ENCODE peak calls at places on chromosome 13, in four cellular contexts. One of them, this sample, is unnamed.

GRCh38 chr13:49580980-49581680 is 4.2 kb downstream of the RCBTB1 start:
- DNase-seq in HepG2: no peak
- DNase-seq in SK-N-SH: no peak
- DNase-seq in K562: no peak
- DNase-seq in this sample: no peak

GRCh38 chr13:77026255-77026782 is 640 bp downstream of the FBXL3 start:
- DNase-seq in HepG2: peak
- DNase-seq in SK-N-SH: peak
- DNase-seq in K562: peak
- DNase-seq in this sample: peak

GRCh38 chr13:86907116-86907515 is 764.1 kb upstream of the SLITRK5 start:
- DNase-seq in SK-N-SH: no peak
- DNase-seq in HepG2: no peak
- DNase-seq in K562: no peak
- DNase-seq in this sample: no peak

GRCh38 chr13:75368167-75368566 is 113.8 kb downstream of the TBC1D4 start:
- DNase-seq in K562: no peak
- DNase-seq in SK-N-SH: no peak
- DNase-seq in HepG2: no peak
- DNase-seq in this sample: peak

GRCh38 chr13:73913043-73913740 is 221.0 kb downstream of the KLF12 start:
- DNase-seq in HepG2: no peak
- DNase-seq in SK-N-SH: no peak
- DNase-seq in K562: no peak
- DNase-seq in this sample: no peak

GRCh38 chr13:28408235-28408848 is 86.6 kb downstream of the FLT1 start:
- DNase-seq in SK-N-SH: no peak
- DNase-seq in HepG2: no peak
- DNase-seq in K562: peak
- DNase-seq in this sample: no peak

GRCh38 chr13:51231456-51231855 is 9.3 kb downstream of the FAM124A start:
- DNase-seq in SK-N-SH: no peak
- DNase-seq in HepG2: no peak
- DNase-seq in K562: no peak
- DNase-seq in this sample: no peak

GRCh38 chr13:57716295-57716694 is 84.8 kb downstream of the PCDH17 start:
- DNase-seq in HepG2: peak
- DNase-seq in SK-N-SH: no peak
- DNase-seq in K562: no peak
- DNase-seq in this sample: no peak

GRCh38 chr13:59346861-59347470 is 816.8 kb downstream of the DIAPH3 start:
- DNase-seq in SK-N-SH: no peak
- DNase-seq in K562: no peak
- DNase-seq in HepG2: no peak
- DNase-seq in this sample: no peak

GRCh38 chr13:78121459-78122348 is 203.1 kb upstream of the EDNRB start:
- DNase-seq in HepG2: peak
- DNase-seq in SK-N-SH: peak
- DNase-seq in K562: peak
- DNase-seq in this sample: peak

GRCh38 chr13:27118428-27119054 is 53.1 kb downstream of the USP12 start:
- DNase-seq in K562: no peak
- DNase-seq in HepG2: no peak
- DNase-seq in SK-N-SH: no peak
- DNase-seq in this sample: no peak

GRCh38 chr13:72542241-72542640 is 185.2 kb downstream of the MZT1 start:
- DNase-seq in K562: no peak
- DNase-seq in HepG2: no peak
- DNase-seq in SK-N-SH: no peak
- DNase-seq in this sample: no peak

GRCh38 chr13:63948045-63948444 is 2532.4 kb upstream of the PCDH20 start:
- DNase-seq in K562: no peak
- DNase-seq in HepG2: peak
- DNase-seq in SK-N-SH: no peak
- DNase-seq in this sample: no peak

GRCh38 chr13:99955747-99956472 is 15.7 kb downstream of the ZIC5 start:
- DNase-seq in SK-N-SH: no peak
- DNase-seq in K562: no peak
- DNase-seq in HepG2: no peak
- DNase-seq in this sample: no peak

GRCh38 chr13:114019367-114019766 is 45.5 kb upstream of the C13orf46 start:
- DNase-seq in K562: peak
- DNase-seq in SK-N-SH: peak
- DNase-seq in HepG2: no peak
- DNase-seq in this sample: peak

GRCh38 chr13:109332501-109333499 is 453.6 kb downstream of the IRS2 start:
- DNase-seq in K562: no peak
- DNase-seq in HepG2: no peak
- DNase-seq in SK-N-SH: no peak
- DNase-seq in this sample: no peak

GRCh38 chr13:84405286-84405685 is 523.0 kb upstream of the SLITRK1 start:
- DNase-seq in HepG2: no peak
- DNase-seq in SK-N-SH: no peak
- DNase-seq in K562: no peak
- DNase-seq in this sample: no peak

GRCh38 chr13:41457589-41458186 is 338 bp downstream of the RGCC start:
- DNase-seq in K562: peak
- DNase-seq in HepG2: no peak
- DNase-seq in SK-N-SH: peak
- DNase-seq in this sample: no peak

GRCh38 chr13:26971990-26972888 is 199.4 kb downstream of the USP12 start:
- DNase-seq in HepG2: peak
- DNase-seq in SK-N-SH: no peak
- DNase-seq in K562: peak
- DNase-seq in this sample: peak

GRCh38 chr13:19117913-19118739 is 63.5 kb downstream of the TUBA3C start:
- DNase-seq in SK-N-SH: peak
- DNase-seq in K562: peak
- DNase-seq in HepG2: no peak
- DNase-seq in this sample: no peak

GRCh38 chr13:100883453-100883852 is 208.9 kb upstream of the TMTC4 start:
- DNase-seq in HepG2: peak
- DNase-seq in K562: no peak
- DNase-seq in SK-N-SH: no peak
- DNase-seq in this sample: no peak

GRCh38 chr13:33994826-33995502 is 177.0 kb downstream of the RFC3 start:
- DNase-seq in HepG2: no peak
- DNase-seq in K562: no peak
- DNase-seq in SK-N-SH: no peak
- DNase-seq in this sample: no peak

GRCh38 chr13:82905071-82905470 is 977.2 kb downstream of the SLITRK1 start:
- DNase-seq in K562: no peak
- DNase-seq in SK-N-SH: no peak
- DNase-seq in HepG2: no peak
- DNase-seq in this sample: no peak

GRCh38 chr13:20566424-20566916 is 487 bp upstream of the IFT88 start:
- DNase-seq in K562: no peak
- DNase-seq in SK-N-SH: no peak
- DNase-seq in HepG2: peak
- DNase-seq in this sample: peak

GRCh38 chr13:27359203-27359821 is 65.1 kb upstream of the GTF3A start:
- DNase-seq in SK-N-SH: peak
- DNase-seq in HepG2: peak
- DNase-seq in K562: peak
- DNase-seq in this sample: peak

GRCh38 chr13:74026753-74027152 is 107.5 kb downstream of the KLF12 start:
- DNase-seq in HepG2: no peak
- DNase-seq in SK-N-SH: no peak
- DNase-seq in K562: no peak
- DNase-seq in this sample: no peak

GRCh38 chr13:105273665-105274222 is 1261.7 kb downstream of the EFNB2 start:
- DNase-seq in SK-N-SH: peak
- DNase-seq in HepG2: no peak
- DNase-seq in K562: no peak
- DNase-seq in this sample: no peak

GRCh38 chr13:60152904-60153303 is 10.8 kb downstream of the DIAPH3 start:
- DNase-seq in HepG2: no peak
- DNase-seq in K562: no peak
- DNase-seq in SK-N-SH: no peak
- DNase-seq in this sample: no peak

DNA sequence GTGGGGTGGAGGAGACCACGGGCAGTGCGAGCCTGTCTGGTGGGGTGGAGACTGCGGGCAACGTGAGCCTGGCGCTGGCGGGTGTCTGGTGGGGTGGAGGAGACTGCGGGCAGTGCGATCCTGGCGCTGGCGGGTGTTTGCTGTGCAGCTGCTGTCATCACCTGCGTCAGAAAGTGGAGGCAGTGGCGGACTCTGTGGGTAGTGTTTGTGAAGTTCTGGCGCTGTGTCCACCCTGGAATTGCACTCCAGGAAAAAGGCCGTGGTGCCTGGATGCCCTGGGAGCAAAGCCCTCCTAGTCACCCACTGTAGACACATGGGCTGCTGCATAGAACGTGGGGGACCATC is 6.2 kb downstream of the TEX29 start:
- DNase-seq in K562: no peak
- DNase-seq in SK-N-SH: no peak
- DNase-seq in HepG2: no peak
- DNase-seq in this sample: no peak
- TF ChIP-seq ELF1 in K562: no peak
- TF ChIP-seq ELF1 in SK-N-SH: no peak
- TF ChIP-seq ELF1 in HepG2: no peak
- TF ChIP-seq ELF1 in this sample: no peak

DNA sequence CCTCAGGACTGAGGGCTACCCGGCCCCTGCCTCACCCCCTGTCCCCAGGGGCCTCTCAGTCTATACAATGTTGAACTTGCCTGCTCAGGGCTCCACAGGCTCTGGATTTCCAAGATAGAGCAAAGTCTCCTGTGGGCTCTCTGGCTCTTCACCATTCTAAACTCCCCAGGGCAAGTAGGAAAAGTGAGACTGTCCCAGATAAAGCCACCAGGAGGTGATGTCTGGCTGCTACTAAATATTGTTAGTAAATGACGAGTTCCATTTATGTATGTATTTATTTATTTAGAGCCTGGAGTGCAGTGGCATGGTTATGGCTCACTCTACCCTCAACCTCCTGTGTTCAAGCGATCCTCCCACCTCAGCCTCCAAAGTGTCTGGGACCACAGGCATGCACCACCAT is 73.6 kb upstream of the SIAH3 start:
- DNase-seq in HepG2: no peak
- DNase-seq in K562: no peak
- DNase-seq in SK-N-SH: no peak
- DNase-seq in this sample: no peak
- TF ChIP-seq CTCF in HepG2: no peak
- TF ChIP-seq CTCF in K562: peak
- TF ChIP-seq CTCF in SK-N-SH: no peak
- TF ChIP-seq CTCF in this sample: no peak

GRCh38 chr13:68380041-68380973 is 1150.2 kb upstream of the PCDH9 start:
- DNase-seq in K562: no peak
- DNase-seq in SK-N-SH: no peak
- DNase-seq in HepG2: peak
- DNase-seq in this sample: no peak
- TF ChIP-seq ELF1 in K562: no peak
- TF ChIP-seq ELF1 in SK-N-SH: no peak
- TF ChIP-seq ELF1 in HepG2: no peak
- TF ChIP-seq ELF1 in this sample: no peak

DNA sequence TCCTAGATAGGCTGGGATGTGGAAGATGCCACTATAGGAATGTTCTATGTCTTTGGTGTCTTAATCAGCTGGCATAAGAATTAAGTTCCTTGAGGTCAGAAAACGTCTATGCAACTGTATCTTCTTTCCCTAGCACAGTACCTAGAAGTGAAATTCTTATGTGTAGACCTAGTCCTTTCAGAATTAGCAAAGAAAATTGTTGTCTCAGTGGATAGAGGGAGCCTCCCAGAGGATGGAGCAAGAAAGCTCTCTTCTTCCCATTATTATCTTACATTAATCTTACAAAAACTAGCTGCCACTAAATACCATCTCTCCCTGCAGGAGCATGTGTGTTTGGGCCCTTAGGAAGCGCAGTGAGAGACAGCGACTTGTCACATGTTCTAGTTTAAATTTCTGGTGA is 11.6 kb downstream of the CLDN10 start:
- DNase-seq in HepG2: no peak
- DNase-seq in SK-N-SH: no peak
- DNase-seq in K562: no peak
- DNase-seq in this sample: no peak
- TF ChIP-seq CTCF in HepG2: no peak
- TF ChIP-seq CTCF in SK-N-SH: peak
- TF ChIP-seq CTCF in K562: peak
- TF ChIP-seq CTCF in this sample: peak

DNA sequence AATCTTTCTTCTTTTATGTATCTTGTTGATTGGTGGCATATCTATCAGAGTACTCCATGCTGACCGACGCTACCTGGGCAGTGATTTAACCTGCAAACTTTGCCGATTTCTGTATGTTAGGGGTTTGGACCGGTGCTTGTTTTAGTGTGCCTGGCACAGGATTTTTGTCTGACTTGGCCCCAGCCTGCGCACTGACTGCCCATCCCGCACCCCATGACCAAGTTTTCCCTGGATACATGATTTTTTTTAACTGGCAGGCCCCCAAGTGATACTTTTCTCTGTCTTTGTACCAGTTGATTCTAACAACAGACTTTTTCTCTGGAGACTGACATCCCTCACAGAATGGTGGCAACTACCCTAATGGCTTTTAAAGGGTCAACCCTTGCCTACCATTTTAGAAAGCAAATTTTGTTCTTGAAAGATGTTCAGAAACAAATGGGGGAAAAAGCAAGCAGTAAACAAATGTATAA is 69.0 kb upstream of the C1QTNF9B start:
- DNase-seq in K562: no peak
- DNase-seq in SK-N-SH: no peak
- DNase-seq in HepG2: no peak
- DNase-seq in this sample: no peak
- TF ChIP-seq ELF1 in K562: no peak
- TF ChIP-seq ELF1 in SK-N-SH: no peak
- TF ChIP-seq ELF1 in HepG2: no peak
- TF ChIP-seq ELF1 in this sample: no peak

DNA sequence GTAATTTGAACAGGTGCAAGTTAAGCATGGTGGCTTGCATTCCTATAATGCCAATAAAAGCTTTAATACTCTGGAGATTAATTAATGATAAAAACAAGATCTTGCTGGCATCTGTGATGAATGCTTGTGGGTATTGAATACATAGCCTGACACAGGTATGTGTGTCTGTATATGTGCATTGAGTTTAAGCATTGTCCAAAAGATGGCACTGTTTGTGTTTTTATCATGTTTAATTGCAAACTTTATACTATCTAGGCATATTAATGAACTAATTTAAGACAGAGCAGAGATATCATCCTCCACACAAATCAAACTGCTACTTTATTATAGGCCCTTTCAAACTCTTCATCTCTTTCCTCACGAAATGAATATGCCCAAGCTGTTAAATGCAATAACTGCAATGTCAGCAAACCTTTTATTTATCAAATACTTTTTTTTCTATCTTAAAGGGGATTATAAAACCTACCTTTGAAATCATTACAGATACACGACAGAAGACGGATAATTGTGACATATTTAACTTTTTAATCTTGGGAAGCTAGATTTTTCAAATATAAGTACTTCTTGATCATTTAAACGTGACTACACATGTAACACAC is 86.5 kb downstream of the TNFSF11 start:
- DNase-seq in HepG2: no peak
- DNase-seq in SK-N-SH: no peak
- DNase-seq in K562: no peak
- DNase-seq in this sample: no peak
- TF ChIP-seq CTCF in HepG2: no peak
- TF ChIP-seq CTCF in SK-N-SH: peak
- TF ChIP-seq CTCF in K562: no peak
- TF ChIP-seq CTCF in this sample: peak